ENCODE peak calls at places on chromosomes 4 and X, in six cellular contexts. B, S, U, Z, G and D are unnamed samples.

GRCh38 chrX:69121321-69122000 is 43.8 kb downstream of the PJA1 start:
- DNase-seq in B (no peak), S (peak), U (no peak), Z (no peak), G (no peak), D (no peak)

GRCh38 chrX:20372533-20372932 is 105.8 kb upstream of the RPS6KA3 start:
- DNase-seq in B (no peak), S (no peak), U (no peak), Z (no peak), G (no peak), D (no peak)

GRCh38 chr4:110959041-110959643 is 336.3 kb upstream of the PITX2 start:
- DNase-seq in B (no peak), S (no peak), U (no peak), Z (no peak), G (peak), D (no peak)

GRCh38 chr4:69617083-69617694 is 22.3 kb downstream of the UGT2A2 start:
- DNase-seq in B (no peak), S (peak), U (no peak), Z (no peak), G (peak), D (peak)

GRCh38 chr4:2092653-2093000 is 33.5 kb downstream of the NAT8L start:
- DNase-seq in B (no peak), S (no peak), U (no peak), Z (no peak), G (no peak), D (no peak)

GRCh38 chrX:76996641-76997040 is 450.5 kb upstream of the FGF16 start:
- DNase-seq in B (no peak), S (no peak), U (no peak), Z (no peak), G (no peak), D (no peak)

GRCh38 chr4:185702147-185702663 is 109.8 kb downstream of the SORBS2 start:
- DNase-seq in B (no peak), S (no peak), U (no peak), Z (no peak), G (no peak), D (no peak)

GRCh38 chr4:80592950-80593349 is 257.4 kb downstream of the CFAP299 start:
- DNase-seq in B (no peak), S (no peak), U (no peak), Z (no peak), G (no peak), D (peak)

GRCh38 chr4:15035152-15035551 is 32.9 kb downstream of the CPEB2 start:
- DNase-seq in B (no peak), S (no peak), U (no peak), Z (no peak), G (peak), D (no peak)

GRCh38 chr4:8537041-8537461 is 43.1 kb upstream of the GPR78 start:
- DNase-seq in B (peak), S (no peak), U (no peak), Z (no peak), G (peak), D (no peak)

GRCh38 chr4:151169223-151169622 is 69.8 kb downstream of the RPS3A start:
- DNase-seq in B (no peak), S (peak), U (no peak), Z (no peak), G (peak), D (peak)

GRCh38 chrX:2715066-2715600 is 24.0 kb downstream of the CD99 start:
- DNase-seq in B (no peak), S (no peak), U (no peak), Z (no peak), G (no peak), D (peak)

GRCh38 chr4:148881860-148882643 is 439.8 kb upstream of the NR3C2 start:
- DNase-seq in B (no peak), S (no peak), U (no peak), Z (no peak), G (no peak), D (peak)

GRCh38 chr4:175412744-175413143 is 399.3 kb downstream of the GPM6A start:
- DNase-seq in B (no peak), S (no peak), U (no peak), Z (no peak), G (peak), D (no peak)

GRCh38 chr4:180695851-180696250 is 1547.4 kb upstream of the TENM3 start:
- DNase-seq in B (no peak), S (no peak), U (no peak), Z (no peak), G (peak), D (no peak)

GRCh38 chrX:6021316-6022091 is 207.2 kb downstream of the NLGN4X start:
- DNase-seq in B (no peak), S (peak), U (no peak), Z (peak), G (peak), D (peak)

GRCh38 chrX:39204945-39205344 is 403.7 kb downstream of the MID1IP1 start:
- DNase-seq in B (no peak), S (no peak), U (no peak), Z (peak), G (no peak), D (no peak)

GRCh38 chr4:168634276-168634802 is 137.5 kb downstream of the PALLD start:
- DNase-seq in B (no peak), S (no peak), U (no peak), Z (no peak), G (peak), D (peak)

GRCh38 chrX:20479048-20479447 is 212.3 kb upstream of the RPS6KA3 start:
- DNase-seq in B (no peak), S (no peak), U (no peak), Z (no peak), G (no peak), D (no peak)

GRCh38 chrX:29531336-29531735 is 684.0 kb upstream of the MAGEB2 start:
- DNase-seq in B (no peak), S (no peak), U (no peak), Z (no peak), G (no peak), D (no peak)

GRCh38 chr4:41647368-41647767 is 101.2 kb downstream of the PHOX2B start:
- DNase-seq in B (no peak), S (no peak), U (no peak), Z (no peak), G (no peak), D (no peak)

GRCh38 chrX:9164086-9164485 is 130.2 kb upstream of the FAM9B start:
- DNase-seq in B (no peak), S (no peak), U (no peak), Z (no peak), G (peak), D (no peak)

GRCh38 chrX:95346854-95347253 is 1337.8 kb upstream of the DIAPH2 start:
- DNase-seq in B (no peak), S (no peak), U (no peak), Z (no peak), G (peak), D (peak)

GRCh38 chr4:51932261-51932660 is 87.9 kb downstream of the LRRC66 start:
- DNase-seq in B (no peak), S (no peak), U (no peak), Z (no peak), G (peak), D (no peak)

GRCh38 chr4:166077782-166078181 is 204.7 kb downstream of the TLL1 start:
- DNase-seq in B (no peak), S (no peak), U (no peak), Z (no peak), G (no peak), D (no peak)

GRCh38 chr4:23945521-23946017 is 55.7 kb upstream of the PPARGC1A start:
- DNase-seq in B (no peak), S (no peak), U (no peak), Z (no peak), G (peak), D (no peak)

GRCh38 chr4:176274441-176274840 is 5.4 kb upstream of the ASB5 start:
- DNase-seq in B (no peak), S (no peak), U (no peak), Z (no peak), G (peak), D (no peak)

GRCh38 chr4:122826000-122826595 is 533 bp upstream of the FGF2 start:
- DNase-seq in B (no peak), S (no peak), U (no peak), Z (no peak), G (peak), D (no peak)

GRCh38 chrX:11367609-11368430 is 74.6 kb downstream of the AMELX start:
- DNase-seq in B (no peak), S (no peak), U (no peak), Z (no peak), G (peak), D (no peak)

GRCh38 chr4:138522366-138522765 is 280.2 kb upstream of the SLC7A11 start:
- DNase-seq in B (no peak), S (peak), U (no peak), Z (no peak), G (peak), D (peak)

GRCh38 chrX:132490086-132490419 is 1.2 kb upstream of the MBNL3 start:
- DNase-seq in B (no peak), S (no peak), U (no peak), Z (no peak), G (no peak), D (peak)

GRCh38 chr4:88017516-88018302 is 10.3 kb downstream of the PKD2 start:
- DNase-seq in B (no peak), S (no peak), U (no peak), Z (no peak), G (peak), D (no peak)

GRCh38 chrX:153774576-153775292 is 6.1 kb upstream of the SRPK3 start:
- DNase-seq in B (no peak), S (peak), U (no peak), Z (no peak), G (no peak), D (no peak)

GRCh38 chrX:150506486-150506885 is 61.9 kb upstream of the MTM1 start:
- DNase-seq in B (no peak), S (no peak), U (no peak), Z (no peak), G (no peak), D (peak)

GRCh38 chr4:42152507-42153504 is at the start of gene BEND4:
- DNase-seq in B (no peak), S (no peak), U (no peak), Z (no peak), G (peak), D (peak)